ENCODE peak calls at places on chromosomes 2 and 18, in five cellular contexts. C, X, H, J and O are unnamed samples.

GRCh38 chr2:55902429-55902828 is 21.2 kb downstream of the EFEMP1 start:
- DNase-seq in C (no peak), X (no peak), H (no peak), J (no peak), O (no peak)

GRCh38 chr18:54772081-54772480 is 56.2 kb upstream of the RAB27B start:
- DNase-seq in C (no peak), X (no peak), H (no peak), J (no peak), O (no peak)

GRCh38 chr2:96875498-96876035 is 5.7 kb upstream of the SEMA4C start:
- DNase-seq in C (no peak), X (no peak), H (no peak), J (no peak), O (no peak)

GRCh38 chr2:227890495-227891079 is 19.2 kb downstream of the DAW1 start:
- DNase-seq in C (peak; percentile 48), X (no peak), H (peak; percentile 22), J (no peak), O (peak; percentile 17)

GRCh38 chr2:20198001-20198400 is 26.9 kb downstream of the SDC1 start:
- DNase-seq in C (no peak), X (no peak), H (no peak), J (no peak), O (no peak)

GRCh38 chr2:224111576-224111975 is 72.5 kb upstream of the SERPINE2 start:
- DNase-seq in C (no peak), X (no peak), H (no peak), J (no peak), O (no peak)

GRCh38 chr2:84879595-84880394 is 1.1 kb downstream of the TRABD2A start:
- DNase-seq in C (peak; percentile 75), X (no peak), H (no peak), J (no peak), O (no peak)

GRCh38 chr2:183009249-183009899 is 28.9 kb downstream of the NCKAP1 start:
- DNase-seq in C (no peak), X (no peak), H (no peak), J (no peak), O (no peak)

GRCh38 chr2:46117379-46117778 is 179.8 kb upstream of the EPAS1 start:
- DNase-seq in C (no peak), X (no peak), H (peak; percentile 85), J (no peak), O (peak; percentile 89)

GRCh38 chr2:177598321-177598922 is 205.8 kb downstream of the AGPS start:
- DNase-seq in C (no peak), X (no peak), H (peak; percentile 26), J (no peak), O (no peak)

GRCh38 chr2:112788653-112789052 is 4.4 kb upstream of the IL1A start:
- DNase-seq in C (no peak), X (no peak), H (no peak), J (no peak), O (no peak)

GRCh38 chr2:43284967-43285366 is 58.6 kb upstream of the ZFP36L2 start:
- DNase-seq in C (no peak), X (no peak), H (no peak), J (no peak), O (no peak)

GRCh38 chr2:176583530-176584101 is 314.4 kb downstream of the MTX2 start:
- DNase-seq in C (no peak), X (no peak), H (peak; percentile 77), J (no peak), O (peak; percentile 86)

GRCh38 chr18:53795610-53796009 is 428.9 kb downstream of the MBD2 start:
- DNase-seq in C (no peak), X (no peak), H (no peak), J (no peak), O (no peak)

GRCh38 chr2:73920577-73921545 is 5.8 kb upstream of the DGUOK start:
- DNase-seq in C (peak; percentile 37), X (no peak), H (no peak), J (no peak), O (peak; percentile 43)

GRCh38 chr18:6719914-6720692 is 9.4 kb upstream of the ARHGAP28 start:
- DNase-seq in C (no peak), X (no peak), H (no peak), J (no peak), O (no peak)

GRCh38 chr2:43110442-43110871 is 115.9 kb downstream of the ZFP36L2 start:
- DNase-seq in C (no peak), X (no peak), H (peak; percentile 89), J (no peak), O (peak; percentile 68)